ENCODE peak calls at places on chromosome 7, in five cellular contexts. One of them, this sample, is unnamed.

GRCh38 chr7:81492910-81493309 is 276.9 kb downstream of the HGF start:
- DNase-seq in GM23338: no peak
- DNase-seq in astrocyte: no peak
- DNase-seq in A549: no peak
- DNase-seq in astrocyte of the spinal cord: no peak
- DNase-seq in this sample: no peak

GRCh38 chr7:139734395-139734794 is 43.4 kb downstream of the HIPK2 start:
- DNase-seq in A549: no peak
- DNase-seq in astrocyte: peak
- DNase-seq in GM23338: no peak
- DNase-seq in astrocyte of the spinal cord: peak
- DNase-seq in this sample: peak

GRCh38 chr7:6148724-6149360 is 117.7 kb downstream of the ANKRD61 start:
- DNase-seq in astrocyte: no peak
- DNase-seq in GM23338: no peak
- DNase-seq in A549: no peak
- DNase-seq in astrocyte of the spinal cord: no peak
- DNase-seq in this sample: no peak

GRCh38 chr7:86815556-86815955 is 171.8 kb downstream of the GRM3 start:
- DNase-seq in A549: no peak
- DNase-seq in astrocyte of the spinal cord: no peak
- DNase-seq in GM23338: no peak
- DNase-seq in astrocyte: no peak
- DNase-seq in this sample: no peak

GRCh38 chr7:121334376-121334775 is 5.6 kb downstream of the WNT16 start:
- DNase-seq in astrocyte of the spinal cord: no peak
- DNase-seq in GM23338: no peak
- DNase-seq in A549: no peak
- DNase-seq in astrocyte: no peak
- DNase-seq in this sample: no peak

GRCh38 chr7:145036592-145037386 is 200.9 kb upstream of the TPK1 start:
- DNase-seq in GM23338: peak
- DNase-seq in A549: peak
- DNase-seq in astrocyte: no peak
- DNase-seq in astrocyte of the spinal cord: peak
- DNase-seq in this sample: peak

GRCh38 chr7:149239345-149240143 is at the start of gene ZNF212:
- DNase-seq in astrocyte: peak
- DNase-seq in A549: peak
- DNase-seq in GM23338: peak
- DNase-seq in astrocyte of the spinal cord: peak
- DNase-seq in this sample: peak

GRCh38 chr7:129790136-129790535 is 162.6 kb downstream of the UBE2H start:
- DNase-seq in astrocyte of the spinal cord: no peak
- DNase-seq in GM23338: no peak
- DNase-seq in A549: no peak
- DNase-seq in astrocyte: peak
- DNase-seq in this sample: no peak

GRCh38 chr7:149824748-149825566 is 13.2 kb upstream of the ZNF862 start:
- DNase-seq in astrocyte: no peak
- DNase-seq in astrocyte of the spinal cord: no peak
- DNase-seq in A549: no peak
- DNase-seq in GM23338: no peak
- DNase-seq in this sample: no peak

GRCh38 chr7:69597278-69598076 is 798 bp upstream of the AUTS2 start:
- DNase-seq in A549: peak
- DNase-seq in astrocyte of the spinal cord: peak
- DNase-seq in astrocyte: no peak
- DNase-seq in GM23338: peak
- DNase-seq in this sample: no peak

GRCh38 chr7:21999896-22000295 is 54.2 kb upstream of the CDCA7L start:
- DNase-seq in A549: no peak
- DNase-seq in astrocyte: no peak
- DNase-seq in GM23338: no peak
- DNase-seq in astrocyte of the spinal cord: peak
- DNase-seq in this sample: no peak

GRCh38 chr7:66739953-66740301 is 606 bp upstream of the RABGEF1 start:
- DNase-seq in astrocyte of the spinal cord: no peak
- DNase-seq in GM23338: peak
- DNase-seq in A549: no peak
- DNase-seq in astrocyte: no peak
- DNase-seq in this sample: no peak

GRCh38 chr7:158973440-158973839 is 117.1 kb downstream of the DYNC2I1 start:
- DNase-seq in GM23338: peak
- DNase-seq in A549: no peak
- DNase-seq in astrocyte of the spinal cord: no peak
- DNase-seq in astrocyte: no peak
- DNase-seq in this sample: no peak

GRCh38 chr7:83934118-83934734 is 260.4 kb downstream of the SEMA3A start:
- DNase-seq in astrocyte of the spinal cord: peak
- DNase-seq in astrocyte: no peak
- DNase-seq in GM23338: peak
- DNase-seq in A549: no peak
- DNase-seq in this sample: no peak

GRCh38 chr7:1225462-1226154 is 7.1 kb upstream of the UNCX start:
- DNase-seq in A549: peak
- DNase-seq in GM23338: peak
- DNase-seq in astrocyte of the spinal cord: no peak
- DNase-seq in astrocyte: no peak
- DNase-seq in this sample: no peak

GRCh38 chr7:27143022-27143949 is at the start of gene HOXA5:
- DNase-seq in A549: peak
- DNase-seq in astrocyte of the spinal cord: peak
- DNase-seq in astrocyte: peak
- DNase-seq in GM23338: peak
- DNase-seq in this sample: no peak

DNA sequence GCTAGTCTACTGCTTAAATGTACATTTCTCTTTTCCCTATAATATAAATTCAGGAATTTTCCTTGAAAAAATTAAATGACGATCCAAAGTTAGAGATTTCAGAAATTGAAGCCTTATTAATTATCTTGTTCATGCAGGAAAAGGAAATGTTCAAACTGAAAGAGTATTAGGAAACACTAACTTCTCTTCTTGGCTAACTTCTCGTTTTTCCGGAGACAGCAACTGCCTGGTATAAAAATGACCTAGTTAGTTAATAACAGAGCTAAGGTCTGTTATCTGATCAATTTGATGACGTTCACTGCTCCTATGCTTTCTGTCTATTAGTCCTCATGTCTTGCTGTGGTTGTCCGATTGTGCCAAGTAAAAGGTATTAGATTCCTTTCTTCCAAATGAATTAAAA is 212.5 kb downstream of the DGKB start:
- DNase-seq in A549: no peak
- DNase-seq in astrocyte: no peak
- DNase-seq in GM23338: no peak
- DNase-seq in astrocyte of the spinal cord: no peak
- DNase-seq in this sample: no peak
- H3K4me3 ChIP-seq in A549: no peak
- H3K4me3 ChIP-seq in astrocyte: no peak
- H3K4me3 ChIP-seq in GM23338: no peak
- H3K4me3 ChIP-seq in astrocyte of the spinal cord: no peak
- H3K4me3 ChIP-seq in this sample: no peak

GRCh38 chr7:23895666-23896096 is 185.7 kb downstream of the STK31 start:
- DNase-seq in A549: no peak
- DNase-seq in astrocyte of the spinal cord: no peak
- DNase-seq in GM23338: no peak
- DNase-seq in astrocyte: peak
- DNase-seq in this sample: no peak
- H3K4me3 ChIP-seq in A549: no peak
- H3K4me3 ChIP-seq in astrocyte of the spinal cord: no peak
- H3K4me3 ChIP-seq in GM23338: no peak
- H3K4me3 ChIP-seq in astrocyte: no peak
- H3K4me3 ChIP-seq in this sample: no peak

DNA sequence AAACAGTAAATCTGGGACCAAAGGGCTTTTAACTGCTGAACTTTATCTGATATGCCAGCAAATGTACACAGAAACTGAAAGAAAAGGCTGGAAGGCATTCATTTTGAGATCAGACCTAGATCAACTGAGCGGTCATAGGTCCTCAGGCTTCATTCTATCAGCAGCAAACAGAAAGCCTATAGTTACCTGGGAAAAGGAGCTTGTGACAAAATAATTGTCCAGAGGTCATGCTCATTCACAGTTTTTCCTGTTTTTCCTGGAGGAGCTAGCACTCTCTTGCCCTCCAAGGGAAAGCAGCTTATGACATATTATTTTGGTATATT is 320.2 kb downstream of the AHR start:
- DNase-seq in astrocyte: no peak
- DNase-seq in A549: no peak
- DNase-seq in astrocyte of the spinal cord: no peak
- DNase-seq in GM23338: no peak
- DNase-seq in this sample: no peak
- H3K4me3 ChIP-seq in astrocyte: no peak
- H3K4me3 ChIP-seq in A549: no peak
- H3K4me3 ChIP-seq in astrocyte of the spinal cord: no peak
- H3K4me3 ChIP-seq in GM23338: no peak
- H3K4me3 ChIP-seq in this sample: no peak

DNA sequence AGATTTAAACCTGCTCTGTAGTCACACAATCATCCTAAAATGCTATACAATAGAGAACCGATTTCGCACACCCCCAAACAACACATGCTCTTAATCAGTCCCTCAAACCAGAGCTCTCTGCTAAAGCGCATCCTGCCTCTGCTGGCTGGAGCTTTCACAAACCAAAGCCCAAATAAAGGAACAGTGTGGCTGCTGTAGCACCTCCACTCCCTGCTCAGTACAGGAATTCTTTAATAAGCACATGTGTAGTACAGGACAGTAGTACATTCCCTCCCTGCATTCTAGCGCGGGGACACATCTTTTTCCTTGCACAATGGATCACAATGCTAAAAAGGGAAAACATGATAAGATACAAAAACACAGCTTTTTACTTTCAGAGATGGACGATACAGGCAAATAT is 684.6 kb downstream of the MAGI2 start:
- DNase-seq in A549: no peak
- DNase-seq in astrocyte: peak
- DNase-seq in astrocyte of the spinal cord: no peak
- DNase-seq in GM23338: peak
- DNase-seq in this sample: no peak
- H3K4me3 ChIP-seq in A549: no peak
- H3K4me3 ChIP-seq in astrocyte: peak
- H3K4me3 ChIP-seq in astrocyte of the spinal cord: peak
- H3K4me3 ChIP-seq in GM23338: peak
- H3K4me3 ChIP-seq in this sample: no peak

GRCh38 chr7:96241834-96242233 is 80.1 kb downstream of the SLC25A13 start:
- DNase-seq in astrocyte of the spinal cord: peak
- DNase-seq in A549: no peak
- DNase-seq in astrocyte: peak
- DNase-seq in GM23338: no peak
- DNase-seq in this sample: no peak
- H3K4me3 ChIP-seq in astrocyte of the spinal cord: no peak
- H3K4me3 ChIP-seq in A549: no peak
- H3K4me3 ChIP-seq in astrocyte: no peak
- H3K4me3 ChIP-seq in GM23338: no peak
- H3K4me3 ChIP-seq in this sample: no peak

DNA sequence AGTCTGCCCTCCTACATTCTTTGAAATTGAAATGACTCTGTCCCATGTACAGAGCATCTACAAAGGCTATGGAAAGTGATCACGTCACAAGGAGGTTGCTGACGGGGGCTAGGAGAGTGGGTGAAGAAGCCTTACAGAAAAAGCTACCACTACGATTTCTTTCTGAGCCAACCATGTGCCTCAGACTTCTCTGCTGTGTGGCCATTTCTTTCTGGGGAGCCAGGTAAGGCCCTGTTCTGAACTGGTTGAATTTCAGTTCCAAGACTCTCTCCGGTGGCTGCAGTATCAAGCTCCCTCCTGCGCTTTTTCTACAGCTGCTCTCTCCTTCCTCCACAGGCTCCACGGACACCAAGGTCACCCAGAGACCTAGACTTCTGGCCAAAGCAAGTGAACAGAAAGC is 112.5 kb upstream of the PRSS1 start:
- DNase-seq in astrocyte of the spinal cord: no peak
- DNase-seq in astrocyte: no peak
- DNase-seq in GM23338: no peak
- DNase-seq in A549: no peak
- DNase-seq in this sample: no peak
- H3K4me3 ChIP-seq in astrocyte of the spinal cord: no peak
- H3K4me3 ChIP-seq in astrocyte: no peak
- H3K4me3 ChIP-seq in GM23338: no peak
- H3K4me3 ChIP-seq in A549: no peak
- H3K4me3 ChIP-seq in this sample: no peak

GRCh38 chr7:18497082-18497481 is 1.5 kb downstream of the HDAC9 start:
- DNase-seq in A549: no peak
- DNase-seq in astrocyte of the spinal cord: no peak
- DNase-seq in GM23338: no peak
- DNase-seq in astrocyte: no peak
- DNase-seq in this sample: no peak

GRCh38 chr7:18494821-18495408 is 634 bp upstream of the HDAC9 start:
- DNase-seq in A549: no peak
- DNase-seq in astrocyte: peak
- DNase-seq in astrocyte of the spinal cord: peak
- DNase-seq in GM23338: peak
- DNase-seq in this sample: no peak

GRCh38 chr7:18496336-18496700 is 769 bp downstream of the HDAC9 start:
- DNase-seq in A549: no peak
- DNase-seq in astrocyte of the spinal cord: peak
- DNase-seq in astrocyte: no peak
- DNase-seq in GM23338: peak
- DNase-seq in this sample: no peak

GRCh38 chr7:18497800-18498199 is 2.3 kb downstream of the HDAC9 start:
- DNase-seq in GM23338: no peak
- DNase-seq in astrocyte of the spinal cord: no peak
- DNase-seq in astrocyte: no peak
- DNase-seq in A549: no peak
- DNase-seq in this sample: no peak

DNA sequence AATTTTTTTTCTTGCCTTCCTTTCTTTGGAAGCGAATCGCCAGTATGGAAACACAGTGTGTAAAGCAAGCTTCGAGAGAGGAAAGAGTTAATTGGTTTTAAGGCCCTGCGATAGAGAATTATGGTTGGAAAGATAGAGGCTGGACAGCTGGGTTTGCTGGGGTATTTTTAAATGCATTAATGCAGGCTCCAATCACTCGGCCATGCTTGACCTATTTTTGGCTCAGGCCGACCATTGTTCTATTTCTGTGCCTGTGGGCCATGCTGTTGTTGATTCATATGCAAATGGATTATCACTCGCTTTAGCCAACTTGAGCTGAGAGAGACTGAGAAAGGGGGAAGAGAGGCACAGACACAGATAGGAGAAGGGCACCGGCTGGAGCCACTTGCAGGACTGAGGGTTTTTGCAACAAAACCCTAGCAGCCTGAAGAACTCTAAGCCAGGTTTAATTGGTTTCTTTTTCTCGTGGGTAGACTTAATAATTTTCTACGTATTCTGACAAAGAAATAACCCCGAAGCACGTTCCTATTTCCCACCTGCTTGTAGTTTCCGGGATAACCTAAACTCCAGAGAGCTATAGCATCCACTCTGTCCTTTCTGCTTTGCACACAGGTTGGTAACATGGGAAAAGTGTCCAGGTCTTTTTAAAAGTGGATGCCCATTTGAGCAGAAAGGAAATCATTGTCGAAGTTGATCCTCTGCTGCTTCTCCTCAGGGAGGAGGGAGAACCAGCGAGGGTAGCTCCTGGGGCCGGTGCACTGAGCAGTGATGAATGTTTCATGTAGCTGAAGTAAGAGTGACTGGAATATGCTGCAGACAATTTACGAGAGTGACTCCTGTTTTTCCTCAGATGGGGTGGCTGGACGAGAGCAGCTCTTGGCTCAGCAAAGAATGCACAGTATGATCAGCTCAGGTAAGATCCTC is at the start of gene HDAC9:
- DNase-seq in A549: no peak
- DNase-seq in astrocyte: peak
- DNase-seq in astrocyte of the spinal cord: peak
- DNase-seq in GM23338: peak
- DNase-seq in this sample: peak
- H3K4me3 ChIP-seq in A549: no peak
- H3K4me3 ChIP-seq in astrocyte: peak
- H3K4me3 ChIP-seq in astrocyte of the spinal cord: peak
- H3K4me3 ChIP-seq in GM23338: peak
- H3K4me3 ChIP-seq in this sample: peak